ENCODE peak calls at places on chromosomes 11 and 22, in eight cellular contexts. One of them, this sample, is unnamed.

GRCh38 chr11:91081440-91082088 is 858.7 kb upstream of the CHORDC1 start:
- DNase-seq in activated naive CD8-positive, alpha-beta T cell treated with anti-CD3 and anti-CD28 coated beads, Interleukin-2, amount 50 U/mL, for 24 hours: no peak
- DNase-seq in tibial artery: peak; percentile 21
- DNase-seq in nephron progenitor cell: no peak
- DNase-seq in neural crest cell: no peak
- DNase-seq in activated T-helper 1 cell treated with Interleukin-2 at 50 U/mL for 16 hours: no peak
- DNase-seq in T-cell: no peak
- DNase-seq in esophagus squamous epithelium: no peak
- DNase-seq in this sample: no peak

GRCh38 chr11:76388408-76388807 is 7.3 kb downstream of the GVQW3 start:
- DNase-seq in neural crest cell: no peak
- DNase-seq in activated T-helper 1 cell treated with Interleukin-2 at 50 U/mL for 16 hours: no peak
- DNase-seq in T-cell: no peak
- DNase-seq in tibial artery: no peak
- DNase-seq in activated naive CD8-positive, alpha-beta T cell treated with anti-CD3 and anti-CD28 coated beads, Interleukin-2, amount 50 U/mL, for 24 hours: no peak
- DNase-seq in esophagus squamous epithelium: no peak
- DNase-seq in nephron progenitor cell: no peak
- DNase-seq in this sample: no peak

GRCh38 chr11:3056296-3057068 is 741 bp downstream of the CARS1 start:
- DNase-seq in activated naive CD8-positive, alpha-beta T cell treated with anti-CD3 and anti-CD28 coated beads, Interleukin-2, amount 50 U/mL, for 24 hours: peak; percentile 45
- DNase-seq in T-cell: no peak
- DNase-seq in tibial artery: no peak
- DNase-seq in activated T-helper 1 cell treated with Interleukin-2 at 50 U/mL for 16 hours: peak; percentile 5
- DNase-seq in neural crest cell: no peak
- DNase-seq in nephron progenitor cell: peak; percentile 36
- DNase-seq in esophagus squamous epithelium: no peak
- DNase-seq in this sample: no peak

GRCh38 chr11:101336155-101336554 is 206.5 kb upstream of the PGR start:
- DNase-seq in neural crest cell: no peak
- DNase-seq in tibial artery: no peak
- DNase-seq in esophagus squamous epithelium: no peak
- DNase-seq in activated T-helper 1 cell treated with Interleukin-2 at 50 U/mL for 16 hours: no peak
- DNase-seq in T-cell: no peak
- DNase-seq in nephron progenitor cell: no peak
- DNase-seq in activated naive CD8-positive, alpha-beta T cell treated with anti-CD3 and anti-CD28 coated beads, Interleukin-2, amount 50 U/mL, for 24 hours: no peak
- DNase-seq in this sample: no peak

GRCh38 chr11:113806403-113806802 is 26.8 kb downstream of the CLDN25 start:
- DNase-seq in nephron progenitor cell: peak; percentile 30
- DNase-seq in activated T-helper 1 cell treated with Interleukin-2 at 50 U/mL for 16 hours: no peak
- DNase-seq in tibial artery: no peak
- DNase-seq in T-cell: no peak
- DNase-seq in esophagus squamous epithelium: no peak
- DNase-seq in activated naive CD8-positive, alpha-beta T cell treated with anti-CD3 and anti-CD28 coated beads, Interleukin-2, amount 50 U/mL, for 24 hours: peak; percentile 4
- DNase-seq in neural crest cell: peak; percentile 59
- DNase-seq in this sample: no peak

GRCh38 chr11:82406611-82407010 is 327.1 kb downstream of the FAM181B start:
- DNase-seq in activated T-helper 1 cell treated with Interleukin-2 at 50 U/mL for 16 hours: no peak
- DNase-seq in activated naive CD8-positive, alpha-beta T cell treated with anti-CD3 and anti-CD28 coated beads, Interleukin-2, amount 50 U/mL, for 24 hours: no peak
- DNase-seq in nephron progenitor cell: no peak
- DNase-seq in tibial artery: no peak
- DNase-seq in neural crest cell: no peak
- DNase-seq in T-cell: no peak
- DNase-seq in esophagus squamous epithelium: no peak
- DNase-seq in this sample: no peak

GRCh38 chr11:77188912-77189491 is 61.0 kb downstream of the MYO7A start:
- DNase-seq in T-cell: no peak
- DNase-seq in activated T-helper 1 cell treated with Interleukin-2 at 50 U/mL for 16 hours: no peak
- DNase-seq in neural crest cell: no peak
- DNase-seq in tibial artery: no peak
- DNase-seq in esophagus squamous epithelium: no peak
- DNase-seq in activated naive CD8-positive, alpha-beta T cell treated with anti-CD3 and anti-CD28 coated beads, Interleukin-2, amount 50 U/mL, for 24 hours: no peak
- DNase-seq in nephron progenitor cell: no peak
- DNase-seq in this sample: no peak

GRCh38 chr22:43185860-43186261 is 1.1 kb downstream of the TTLL12 start:
- DNase-seq in activated T-helper 1 cell treated with Interleukin-2 at 50 U/mL for 16 hours: no peak
- DNase-seq in T-cell: no peak
- DNase-seq in activated naive CD8-positive, alpha-beta T cell treated with anti-CD3 and anti-CD28 coated beads, Interleukin-2, amount 50 U/mL, for 24 hours: no peak
- DNase-seq in neural crest cell: no peak
- DNase-seq in esophagus squamous epithelium: no peak
- DNase-seq in tibial artery: no peak
- DNase-seq in nephron progenitor cell: peak; percentile 30
- DNase-seq in this sample: no peak

GRCh38 chr22:24391836-24392217 is 35.6 kb upstream of the ADORA2A start:
- DNase-seq in activated naive CD8-positive, alpha-beta T cell treated with anti-CD3 and anti-CD28 coated beads, Interleukin-2, amount 50 U/mL, for 24 hours: no peak
- DNase-seq in nephron progenitor cell: no peak
- DNase-seq in activated T-helper 1 cell treated with Interleukin-2 at 50 U/mL for 16 hours: no peak
- DNase-seq in neural crest cell: no peak
- DNase-seq in tibial artery: no peak
- DNase-seq in esophagus squamous epithelium: no peak
- DNase-seq in T-cell: no peak
- DNase-seq in this sample: no peak

GRCh38 chr22:22450343-22450839 is 58.2 kb downstream of the ZNF280B start:
- DNase-seq in activated naive CD8-positive, alpha-beta T cell treated with anti-CD3 and anti-CD28 coated beads, Interleukin-2, amount 50 U/mL, for 24 hours: no peak
- DNase-seq in activated T-helper 1 cell treated with Interleukin-2 at 50 U/mL for 16 hours: no peak
- DNase-seq in T-cell: no peak
- DNase-seq in neural crest cell: no peak
- DNase-seq in esophagus squamous epithelium: no peak
- DNase-seq in tibial artery: peak; percentile 46
- DNase-seq in nephron progenitor cell: no peak
- DNase-seq in this sample: no peak

GRCh38 chr22:23156286-23156685 is 11.0 kb downstream of the RAB36 start:
- DNase-seq in activated naive CD8-positive, alpha-beta T cell treated with anti-CD3 and anti-CD28 coated beads, Interleukin-2, amount 50 U/mL, for 24 hours: no peak
- DNase-seq in esophagus squamous epithelium: no peak
- DNase-seq in activated T-helper 1 cell treated with Interleukin-2 at 50 U/mL for 16 hours: no peak
- DNase-seq in neural crest cell: no peak
- DNase-seq in nephron progenitor cell: no peak
- DNase-seq in tibial artery: no peak
- DNase-seq in T-cell: no peak
- DNase-seq in this sample: no peak

GRCh38 chr11:3840289-3840869 is 380 bp downstream of the RHOG start:
- DNase-seq in nephron progenitor cell: peak; percentile 80
- DNase-seq in activated naive CD8-positive, alpha-beta T cell treated with anti-CD3 and anti-CD28 coated beads, Interleukin-2, amount 50 U/mL, for 24 hours: peak; percentile 44
- DNase-seq in activated T-helper 1 cell treated with Interleukin-2 at 50 U/mL for 16 hours: no peak
- DNase-seq in esophagus squamous epithelium: no peak
- DNase-seq in tibial artery: no peak
- DNase-seq in neural crest cell: peak; percentile 44
- DNase-seq in T-cell: peak; percentile 39
- DNase-seq in this sample: peak; percentile 25

GRCh38 chr11:70194792-70195791 is 8.0 kb upstream of the FADD start:
- DNase-seq in neural crest cell: no peak
- DNase-seq in activated T-helper 1 cell treated with Interleukin-2 at 50 U/mL for 16 hours: no peak
- DNase-seq in activated naive CD8-positive, alpha-beta T cell treated with anti-CD3 and anti-CD28 coated beads, Interleukin-2, amount 50 U/mL, for 24 hours: no peak
- DNase-seq in T-cell: no peak
- DNase-seq in tibial artery: no peak
- DNase-seq in esophagus squamous epithelium: no peak
- DNase-seq in nephron progenitor cell: no peak
- DNase-seq in this sample: no peak

GRCh38 chr22:39802682-39803081 is 90.9 kb downstream of the ENTHD1 start:
- DNase-seq in activated T-helper 1 cell treated with Interleukin-2 at 50 U/mL for 16 hours: no peak
- DNase-seq in activated naive CD8-positive, alpha-beta T cell treated with anti-CD3 and anti-CD28 coated beads, Interleukin-2, amount 50 U/mL, for 24 hours: no peak
- DNase-seq in T-cell: no peak
- DNase-seq in neural crest cell: no peak
- DNase-seq in nephron progenitor cell: no peak
- DNase-seq in tibial artery: no peak
- DNase-seq in esophagus squamous epithelium: no peak
- DNase-seq in this sample: no peak

GRCh38 chr22:24830205-24830979 is 24.4 kb downstream of the SGSM1 start:
- DNase-seq in tibial artery: no peak
- DNase-seq in activated T-helper 1 cell treated with Interleukin-2 at 50 U/mL for 16 hours: no peak
- DNase-seq in neural crest cell: no peak
- DNase-seq in nephron progenitor cell: no peak
- DNase-seq in T-cell: no peak
- DNase-seq in activated naive CD8-positive, alpha-beta T cell treated with anti-CD3 and anti-CD28 coated beads, Interleukin-2, amount 50 U/mL, for 24 hours: no peak
- DNase-seq in esophagus squamous epithelium: no peak
- DNase-seq in this sample: no peak

GRCh38 chr11:47863189-47863892 is 15.2 kb upstream of the NUP160 start:
- DNase-seq in activated naive CD8-positive, alpha-beta T cell treated with anti-CD3 and anti-CD28 coated beads, Interleukin-2, amount 50 U/mL, for 24 hours: no peak
- DNase-seq in tibial artery: no peak
- DNase-seq in T-cell: no peak
- DNase-seq in activated T-helper 1 cell treated with Interleukin-2 at 50 U/mL for 16 hours: no peak
- DNase-seq in nephron progenitor cell: no peak
- DNase-seq in neural crest cell: no peak
- DNase-seq in esophagus squamous epithelium: no peak
- DNase-seq in this sample: no peak

GRCh38 chr22:44102121-44102520 is 78.0 kb downstream of the PARVB start:
- DNase-seq in activated T-helper 1 cell treated with Interleukin-2 at 50 U/mL for 16 hours: no peak
- DNase-seq in neural crest cell: no peak
- DNase-seq in activated naive CD8-positive, alpha-beta T cell treated with anti-CD3 and anti-CD28 coated beads, Interleukin-2, amount 50 U/mL, for 24 hours: no peak
- DNase-seq in nephron progenitor cell: no peak
- DNase-seq in tibial artery: no peak
- DNase-seq in T-cell: no peak
- DNase-seq in esophagus squamous epithelium: no peak
- DNase-seq in this sample: no peak

GRCh38 chr11:121318848-121319834 is 26.6 kb downstream of the SC5D start:
- DNase-seq in esophagus squamous epithelium: no peak
- DNase-seq in activated naive CD8-positive, alpha-beta T cell treated with anti-CD3 and anti-CD28 coated beads, Interleukin-2, amount 50 U/mL, for 24 hours: no peak
- DNase-seq in neural crest cell: peak; percentile 31
- DNase-seq in T-cell: no peak
- DNase-seq in activated T-helper 1 cell treated with Interleukin-2 at 50 U/mL for 16 hours: no peak
- DNase-seq in tibial artery: no peak
- DNase-seq in nephron progenitor cell: peak; percentile 25
- DNase-seq in this sample: no peak

GRCh38 chr11:119741369-119742262 is 12.6 kb upstream of the NECTIN1 start:
- DNase-seq in neural crest cell: peak; percentile 73
- DNase-seq in activated T-helper 1 cell treated with Interleukin-2 at 50 U/mL for 16 hours: peak; percentile 37
- DNase-seq in nephron progenitor cell: peak; percentile 82
- DNase-seq in activated naive CD8-positive, alpha-beta T cell treated with anti-CD3 and anti-CD28 coated beads, Interleukin-2, amount 50 U/mL, for 24 hours: peak; percentile 79
- DNase-seq in esophagus squamous epithelium: no peak
- DNase-seq in tibial artery: no peak
- DNase-seq in T-cell: peak; percentile 26
- DNase-seq in this sample: no peak

GRCh38 chr11:120215634-120216033 is 4.8 kb downstream of the OAF start:
- DNase-seq in tibial artery: peak; percentile 61
- DNase-seq in activated T-helper 1 cell treated with Interleukin-2 at 50 U/mL for 16 hours: no peak
- DNase-seq in esophagus squamous epithelium: no peak
- DNase-seq in neural crest cell: no peak
- DNase-seq in T-cell: no peak
- DNase-seq in nephron progenitor cell: no peak
- DNase-seq in activated naive CD8-positive, alpha-beta T cell treated with anti-CD3 and anti-CD28 coated beads, Interleukin-2, amount 50 U/mL, for 24 hours: no peak
- DNase-seq in this sample: no peak